ENCODE peak calls at places on chromosomes 1 and 21, in seven cellular contexts. One of them, this sample, is unnamed.

GRCh38 chr1:92728687-92729086 is 56.2 kb downstream of the EVI5 start:
- DNase-seq in AG10803: peak
- DNase-seq in uterus: no peak
- DNase-seq in sigmoid colon: no peak
- DNase-seq in body of pancreas: no peak
- DNase-seq in AG04450: no peak
- DNase-seq in IMR-90: peak
- DNase-seq in this sample: no peak

GRCh38 chr1:91450260-91450659 is 45.6 kb upstream of the HFM1 start:
- DNase-seq in AG10803: no peak
- DNase-seq in uterus: no peak
- DNase-seq in sigmoid colon: no peak
- DNase-seq in body of pancreas: no peak
- DNase-seq in AG04450: no peak
- DNase-seq in IMR-90: no peak
- DNase-seq in this sample: no peak

GRCh38 chr1:1075148-1075935 is 1.2 kb upstream of the RNF223 start:
- DNase-seq in AG10803: no peak
- DNase-seq in uterus: no peak
- DNase-seq in sigmoid colon: peak
- DNase-seq in body of pancreas: no peak
- DNase-seq in AG04450: no peak
- DNase-seq in IMR-90: no peak
- DNase-seq in this sample: no peak

GRCh38 chr1:3359346-3360157 is 94.9 kb upstream of the ARHGEF16 start:
- DNase-seq in AG10803: no peak
- DNase-seq in uterus: no peak
- DNase-seq in sigmoid colon: no peak
- DNase-seq in body of pancreas: no peak
- DNase-seq in AG04450: no peak
- DNase-seq in IMR-90: no peak
- DNase-seq in this sample: peak

GRCh38 chr1:98967122-98967521 is 37.5 kb downstream of the PLPPR5 start:
- DNase-seq in AG10803: no peak
- DNase-seq in uterus: no peak
- DNase-seq in sigmoid colon: no peak
- DNase-seq in body of pancreas: no peak
- DNase-seq in AG04450: no peak
- DNase-seq in IMR-90: no peak
- DNase-seq in this sample: no peak

GRCh38 chr21:42562816-42563215 is 49.2 kb downstream of the SLC37A1 start:
- DNase-seq in AG10803: no peak
- DNase-seq in uterus: no peak
- DNase-seq in sigmoid colon: peak
- DNase-seq in body of pancreas: no peak
- DNase-seq in AG04450: no peak
- DNase-seq in IMR-90: no peak
- DNase-seq in this sample: no peak

GRCh38 chr1:43554444-43554992 is 23.8 kb downstream of the PTPRF start:
- DNase-seq in AG10803: peak
- DNase-seq in uterus: no peak
- DNase-seq in sigmoid colon: no peak
- DNase-seq in body of pancreas: no peak
- DNase-seq in AG04450: no peak
- DNase-seq in IMR-90: peak
- DNase-seq in this sample: no peak

GRCh38 chr1:182069028-182069466 is 7.5 kb upstream of the ZNF648 start:
- DNase-seq in AG10803: peak
- DNase-seq in uterus: peak
- DNase-seq in sigmoid colon: no peak
- DNase-seq in body of pancreas: peak
- DNase-seq in AG04450: no peak
- DNase-seq in IMR-90: peak
- DNase-seq in this sample: peak

GRCh38 chr21:19853061-19853460 is 1145.1 kb upstream of the NCAM2 start:
- DNase-seq in AG10803: no peak
- DNase-seq in uterus: no peak
- DNase-seq in sigmoid colon: no peak
- DNase-seq in body of pancreas: no peak
- DNase-seq in AG04450: no peak
- DNase-seq in IMR-90: no peak
- DNase-seq in this sample: no peak

GRCh38 chr1:23557471-23558124 is 1.7 kb downstream of the ID3 start:
- DNase-seq in AG10803: no peak
- DNase-seq in uterus: no peak
- DNase-seq in sigmoid colon: no peak
- DNase-seq in body of pancreas: no peak
- DNase-seq in AG04450: no peak
- DNase-seq in IMR-90: peak
- DNase-seq in this sample: peak

GRCh38 chr1:245690153-245690552 is 535.4 kb downstream of the KIF26B start:
- DNase-seq in AG10803: no peak
- DNase-seq in uterus: no peak
- DNase-seq in sigmoid colon: no peak
- DNase-seq in body of pancreas: peak
- DNase-seq in AG04450: no peak
- DNase-seq in IMR-90: peak
- DNase-seq in this sample: no peak

GRCh38 chr1:76106719-76107235 is 32.2 kb downstream of the ST6GALNAC3 start:
- DNase-seq in AG10803: no peak
- DNase-seq in uterus: no peak
- DNase-seq in sigmoid colon: no peak
- DNase-seq in body of pancreas: no peak
- DNase-seq in AG04450: no peak
- DNase-seq in IMR-90: no peak
- DNase-seq in this sample: no peak

GRCh38 chr1:211344335-211344664 is 17.7 kb downstream of the TRAF5 start:
- DNase-seq in AG10803: no peak
- DNase-seq in uterus: no peak
- DNase-seq in sigmoid colon: no peak
- DNase-seq in body of pancreas: no peak
- DNase-seq in AG04450: no peak
- DNase-seq in IMR-90: peak
- DNase-seq in this sample: no peak

GRCh38 chr21:41363370-41364270 is 1.8 kb downstream of the MX2 start:
- DNase-seq in AG10803: no peak
- DNase-seq in uterus: no peak
- DNase-seq in sigmoid colon: no peak
- DNase-seq in body of pancreas: no peak
- DNase-seq in AG04450: no peak
- DNase-seq in IMR-90: no peak
- DNase-seq in this sample: no peak

GRCh38 chr1:230208619-230209261 is 141.7 kb downstream of the GALNT2 start:
- DNase-seq in AG10803: no peak
- DNase-seq in uterus: no peak
- DNase-seq in sigmoid colon: no peak
- DNase-seq in body of pancreas: no peak
- DNase-seq in AG04450: no peak
- DNase-seq in IMR-90: no peak
- DNase-seq in this sample: peak

GRCh38 chr1:109624215-109625010 is 4.8 kb downstream of the AMPD2 start:
- DNase-seq in AG10803: no peak
- DNase-seq in uterus: no peak
- DNase-seq in sigmoid colon: no peak
- DNase-seq in body of pancreas: no peak
- DNase-seq in AG04450: no peak
- DNase-seq in IMR-90: no peak
- DNase-seq in this sample: no peak

GRCh38 chr1:27332536-27333281 is 9.1 kb upstream of the SYTL1 start:
- DNase-seq in AG10803: peak
- DNase-seq in uterus: peak
- DNase-seq in sigmoid colon: peak
- DNase-seq in body of pancreas: peak
- DNase-seq in AG04450: no peak
- DNase-seq in IMR-90: peak
- DNase-seq in this sample: no peak

GRCh38 chr1:46719689-46720088 is 775 bp upstream of the EFCAB14 start:
- DNase-seq in AG10803: no peak
- DNase-seq in uterus: no peak
- DNase-seq in sigmoid colon: no peak
- DNase-seq in body of pancreas: peak
- DNase-seq in AG04450: no peak
- DNase-seq in IMR-90: no peak
- DNase-seq in this sample: peak

GRCh38 chr21:15695241-15695640 is 34.5 kb upstream of the USP25 start:
- DNase-seq in AG10803: peak
- DNase-seq in uterus: no peak
- DNase-seq in sigmoid colon: no peak
- DNase-seq in body of pancreas: no peak
- DNase-seq in AG04450: no peak
- DNase-seq in IMR-90: peak
- DNase-seq in this sample: no peak

GRCh38 chr1:43435146-43436145 is 18.3 kb downstream of the HYI start:
- DNase-seq in AG10803: peak
- DNase-seq in uterus: peak
- DNase-seq in sigmoid colon: peak
- DNase-seq in body of pancreas: peak
- DNase-seq in AG04450: peak
- DNase-seq in IMR-90: peak
- DNase-seq in this sample: no peak

GRCh38 chr1:8217011-8217711 is 100.8 kb upstream of the SLC45A1 start:
- DNase-seq in AG10803: no peak
- DNase-seq in uterus: peak
- DNase-seq in sigmoid colon: peak
- DNase-seq in body of pancreas: peak
- DNase-seq in AG04450: no peak
- DNase-seq in IMR-90: no peak
- DNase-seq in this sample: no peak
- TF ChIP-seq CTCF in AG10803: no peak
- TF ChIP-seq CTCF in uterus: peak
- TF ChIP-seq CTCF in sigmoid colon: no peak
- TF ChIP-seq CTCF in body of pancreas: no peak
- TF ChIP-seq CTCF in AG04450: no peak
- TF ChIP-seq CTCF in IMR-90: no peak
- TF ChIP-seq CTCF in this sample: no peak

DNA sequence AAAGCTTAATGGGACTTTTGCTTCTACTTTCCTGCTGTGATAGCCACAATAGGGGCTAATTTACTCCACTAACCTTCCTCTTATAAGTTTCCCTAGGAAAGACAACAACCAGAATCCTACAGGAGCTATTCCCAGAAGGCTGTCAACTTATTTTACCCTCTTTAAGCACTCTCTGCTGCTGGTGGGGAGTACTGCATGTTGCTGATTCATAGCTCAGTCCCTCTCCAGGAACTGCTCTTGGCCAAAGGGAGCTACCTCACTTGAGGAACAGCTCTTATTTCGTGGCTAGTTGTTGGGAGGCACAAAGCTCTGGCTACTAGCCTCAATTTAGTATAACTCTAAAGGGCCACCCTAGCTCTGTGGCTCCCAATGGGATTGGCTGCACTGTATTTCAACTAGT is 37.2 kb downstream of the ADSS2 start:
- DNase-seq in AG10803: peak
- DNase-seq in uterus: no peak
- DNase-seq in sigmoid colon: no peak
- DNase-seq in body of pancreas: no peak
- DNase-seq in AG04450: peak
- DNase-seq in IMR-90: peak
- DNase-seq in this sample: no peak
- TF ChIP-seq CTCF in AG10803: peak
- TF ChIP-seq CTCF in uterus: no peak
- TF ChIP-seq CTCF in sigmoid colon: no peak
- TF ChIP-seq CTCF in body of pancreas: no peak
- TF ChIP-seq CTCF in AG04450: peak
- TF ChIP-seq CTCF in IMR-90: peak
- TF ChIP-seq CTCF in this sample: no peak

GRCh38 chr21:25640671-25641292 is 1.7 kb downstream of the JAM2 start:
- DNase-seq in AG10803: no peak
- DNase-seq in uterus: no peak
- DNase-seq in sigmoid colon: no peak
- DNase-seq in body of pancreas: no peak
- DNase-seq in AG04450: no peak
- DNase-seq in IMR-90: no peak
- DNase-seq in this sample: no peak

GRCh38 chr21:25637846-25638245 is 1.2 kb upstream of the JAM2 start:
- DNase-seq in AG10803: no peak
- DNase-seq in uterus: no peak
- DNase-seq in sigmoid colon: no peak
- DNase-seq in body of pancreas: no peak
- DNase-seq in AG04450: no peak
- DNase-seq in IMR-90: no peak
- DNase-seq in this sample: no peak

GRCh38 chr21:25638634-25639166 is 358 bp upstream of the JAM2 start:
- DNase-seq in AG10803: peak
- DNase-seq in uterus: no peak
- DNase-seq in sigmoid colon: no peak
- DNase-seq in body of pancreas: no peak
- DNase-seq in AG04450: no peak
- DNase-seq in IMR-90: peak
- DNase-seq in this sample: no peak

GRCh38 chr21:25639922-25640670 is 1.0 kb downstream of the JAM2 start:
- DNase-seq in AG10803: no peak
- DNase-seq in uterus: peak
- DNase-seq in sigmoid colon: peak
- DNase-seq in body of pancreas: no peak
- DNase-seq in AG04450: no peak
- DNase-seq in IMR-90: no peak
- DNase-seq in this sample: peak

GRCh38 chr21:25639167-25639921 is at the start of gene JAM2:
- DNase-seq in AG10803: peak
- DNase-seq in uterus: peak
- DNase-seq in sigmoid colon: peak
- DNase-seq in body of pancreas: peak
- DNase-seq in AG04450: no peak
- DNase-seq in IMR-90: peak
- DNase-seq in this sample: peak
- TF ChIP-seq CTCF in AG10803: peak
- TF ChIP-seq CTCF in uterus: peak
- TF ChIP-seq CTCF in sigmoid colon: no peak
- TF ChIP-seq CTCF in body of pancreas: no peak
- TF ChIP-seq CTCF in AG04450: peak
- TF ChIP-seq CTCF in IMR-90: peak
- TF ChIP-seq CTCF in this sample: no peak

DNA sequence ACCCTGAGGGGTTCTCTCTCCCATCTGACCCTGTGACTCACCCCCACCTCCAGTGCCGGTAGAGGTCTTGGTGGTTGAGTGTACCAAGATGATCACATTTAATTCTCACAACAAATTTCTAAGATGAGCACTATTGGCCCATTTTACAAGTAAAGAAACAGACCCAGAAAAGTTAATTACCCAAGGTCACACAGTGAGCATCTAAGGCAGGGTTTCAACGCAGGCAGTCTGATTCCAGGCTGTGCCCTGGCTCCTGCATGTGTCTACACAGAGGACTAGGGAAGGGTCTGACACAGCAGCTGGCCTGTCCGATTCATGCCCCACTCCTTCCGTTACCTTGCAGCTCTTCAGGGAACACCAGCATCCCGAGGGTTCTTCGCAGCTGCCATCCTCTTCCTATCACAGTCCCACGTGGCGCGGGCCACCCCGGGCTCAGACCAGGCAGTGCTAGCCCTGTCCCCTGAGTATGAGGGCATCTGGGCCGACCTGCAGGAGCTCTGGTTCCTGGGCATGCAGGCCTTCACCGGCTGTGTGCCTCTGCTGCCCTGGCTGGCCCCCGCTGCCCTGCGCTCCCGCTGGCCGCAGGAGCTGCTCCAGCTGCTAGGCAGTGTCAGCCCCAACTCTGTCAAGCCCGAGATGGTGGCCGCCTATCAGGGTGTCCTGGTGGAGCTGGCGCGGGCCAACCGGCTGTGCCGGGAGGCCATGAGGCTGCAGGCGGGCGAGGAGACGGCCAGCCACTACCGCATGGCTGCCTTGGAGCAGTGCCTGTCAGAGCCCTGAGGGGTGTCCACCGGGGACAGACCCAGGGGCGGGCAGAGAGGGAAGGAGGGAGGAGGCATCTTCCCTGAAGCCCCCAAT is 7.5 kb downstream of the NCDN start:
- DNase-seq in AG10803: no peak
- DNase-seq in uterus: no peak
- DNase-seq in sigmoid colon: no peak
- DNase-seq in body of pancreas: no peak
- DNase-seq in AG04450: no peak
- DNase-seq in IMR-90: no peak
- DNase-seq in this sample: no peak
- TF ChIP-seq CTCF in AG10803: no peak
- TF ChIP-seq CTCF in uterus: no peak
- TF ChIP-seq CTCF in sigmoid colon: no peak
- TF ChIP-seq CTCF in body of pancreas: no peak
- TF ChIP-seq CTCF in AG04450: no peak
- TF ChIP-seq CTCF in IMR-90: no peak
- TF ChIP-seq CTCF in this sample: no peak

This sample was measured in colonic mucosa.